ENCODE peak calls at places on chromosomes 1 and 21, in five cellular contexts. X is H9, V is B cell, H is glutamatergic neuron, C is heart right ventricle. S is an unnamed sample.

GRCh38 chr1:175725684-175726083 is 17.7 kb downstream of the TNR start:
- DNase-seq in H (no peak), X (peak), C (no peak), V (peak), S (peak)

GRCh38 chr1:110879758-110880606 is 7.0 kb downstream of the CD53 start:
- DNase-seq in V (peak), C (no peak), X (no peak), H (no peak), S (peak)

GRCh38 chr1:224357626-224358124 is 996 bp downstream of the CNIH4 start:
- DNase-seq in H (no peak), X (no peak), V (no peak), C (no peak), S (no peak)

GRCh38 chr21:29624776-29625175 is 315.0 kb downstream of the GRIK1 start:
- DNase-seq in V (no peak), X (no peak), H (no peak), C (no peak), S (no peak)

GRCh38 chr1:226624526-226624925 is 76.0 kb downstream of the STUM start:
- DNase-seq in X (no peak), V (no peak), C (no peak), H (no peak), S (no peak)

GRCh38 chr1:204581759-204582158 is 65.6 kb downstream of the MDM4 start:
- DNase-seq in V (no peak), H (no peak), C (no peak), X (no peak), S (no peak)

GRCh38 chr1:98700228-98700627 is 38.7 kb downstream of the SNX7 start:
- DNase-seq in X (no peak), H (no peak), C (no peak), V (no peak), S (no peak)

GRCh38 chr1:158008630-158009029 is 15.2 kb downstream of the KIRREL1 start:
- DNase-seq in C (no peak), X (no peak), V (no peak), H (no peak), S (no peak)

GRCh38 chr1:208079161-208079560 is 165.0 kb downstream of the PLXNA2 start:
- DNase-seq in X (no peak), V (no peak), C (no peak), H (no peak), S (no peak)

GRCh38 chr1:114353233-114353632 is 157.8 kb downstream of the TRIM33 start:
- DNase-seq in C (peak), H (peak), V (no peak), X (no peak), S (no peak)

GRCh38 chr1:199178646-199179045 is 539.8 kb downstream of the PTPRC start:
- DNase-seq in C (no peak), V (no peak), H (no peak), X (no peak), S (no peak)

DNA sequence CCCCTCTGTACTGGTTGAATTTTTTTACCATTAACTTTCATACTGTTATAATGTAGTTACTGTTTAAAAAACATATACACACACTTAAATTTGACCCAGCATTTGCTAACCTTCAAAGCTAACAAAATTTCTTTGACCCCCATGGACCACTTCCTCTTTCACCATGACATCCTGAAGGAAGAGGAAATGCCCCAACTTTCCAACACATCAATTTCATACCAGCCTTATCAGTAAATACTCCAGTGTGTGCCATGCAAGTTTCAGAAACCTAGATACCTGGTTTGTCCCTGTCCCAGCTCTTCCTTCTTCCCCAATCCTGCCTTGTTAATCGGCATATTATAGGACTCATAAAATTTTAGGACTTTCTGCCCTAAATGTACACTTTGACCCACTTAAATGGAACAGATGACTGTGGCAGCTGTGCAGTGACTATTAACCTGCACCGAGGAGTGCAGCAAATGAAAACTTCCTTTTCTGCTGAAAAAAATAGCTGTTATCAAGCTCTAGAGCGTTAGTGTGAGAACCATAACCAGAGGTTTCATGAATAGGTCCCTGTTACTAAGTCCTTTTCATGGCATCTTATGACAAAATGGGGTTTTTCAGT is 54.1 kb downstream of the DTL start:
- DNase-seq in X (no peak), H (no peak), C (no peak), V (no peak), S (no peak)
- TF ChIP-seq CTCF in X (no peak), H (no peak), C (no peak), V (no peak), S (no peak)

GRCh38 chr1:101136739-101137138 is 100.1 kb upstream of the S1PR1 start:
- DNase-seq in H (no peak), X (no peak), C (no peak), V (peak), S (peak)
- TF ChIP-seq CTCF in H (no peak), X (peak), C (no peak), V (no peak), S (peak)

DNA sequence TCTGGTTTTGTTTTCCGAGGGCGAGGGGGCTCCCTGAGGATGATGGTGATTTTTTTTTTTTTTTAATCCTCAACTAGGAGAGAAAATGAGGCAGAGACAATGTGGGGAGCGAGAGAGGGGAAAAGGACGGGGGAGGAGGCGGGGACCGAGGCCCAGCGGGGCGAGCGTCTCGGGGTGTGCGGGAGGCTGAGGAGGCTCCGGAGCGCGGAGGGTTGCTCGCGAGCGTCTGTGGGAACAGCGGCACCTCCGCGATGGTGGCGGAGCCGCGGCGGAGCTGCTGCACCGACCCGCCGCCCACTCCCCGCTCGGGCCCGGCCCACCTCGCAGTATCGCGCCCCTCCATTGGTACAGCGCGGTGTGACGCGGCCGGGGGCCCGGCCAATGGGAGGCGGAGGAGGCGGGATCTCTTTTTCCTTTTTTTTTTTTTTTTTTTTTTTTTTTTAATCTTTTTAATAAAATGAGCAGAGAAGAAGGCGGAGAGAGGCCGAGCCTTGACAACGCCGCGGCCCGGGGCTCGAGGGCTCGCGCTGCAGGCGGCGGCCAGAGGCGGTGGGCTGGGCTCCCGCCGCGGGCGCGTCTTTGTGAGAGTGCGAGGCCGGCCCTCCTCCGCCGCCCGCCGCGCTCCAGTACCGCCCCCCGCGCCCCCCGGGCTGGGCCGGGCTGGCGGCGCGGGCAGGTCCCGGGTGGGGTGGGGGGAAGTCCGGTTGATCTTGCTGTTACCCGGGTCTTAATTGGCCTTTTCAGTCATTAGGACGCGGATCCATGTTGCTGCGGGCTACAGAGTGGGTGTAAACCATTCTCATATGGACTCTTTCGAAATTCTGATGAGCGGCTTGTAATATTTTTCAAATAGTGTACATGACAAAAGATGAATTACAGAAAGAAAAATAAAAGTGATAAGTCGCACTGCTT is at the start of gene RERE:
- DNase-seq in C (peak), V (peak), X (peak), H (peak), S (peak)
- TF ChIP-seq CTCF in C (no peak), V (no peak), X (no peak), H (no peak), S (no peak)

DNA sequence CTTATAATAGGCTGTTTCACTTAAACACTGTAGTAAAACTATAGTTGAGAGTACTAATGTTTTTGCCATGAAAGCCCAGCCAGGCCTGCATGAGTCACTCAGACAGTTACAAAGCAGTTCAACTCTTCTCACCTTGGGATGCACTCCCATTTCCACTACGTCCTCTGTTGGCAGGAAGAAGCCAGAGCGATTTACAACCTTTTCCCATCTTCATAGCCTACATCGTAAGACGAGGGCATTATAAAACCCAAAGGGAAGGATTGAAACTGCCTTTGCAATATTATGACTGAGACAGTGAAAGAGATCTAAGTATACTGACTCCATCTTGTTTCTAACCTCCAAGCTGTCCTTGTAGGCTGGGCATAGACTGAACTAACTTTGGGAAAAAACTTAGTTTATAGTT is 71.8 kb upstream of the CSF1 start:
- DNase-seq in H (no peak), C (no peak), V (no peak), X (no peak), S (no peak)
- TF ChIP-seq CTCF in H (no peak), C (no peak), V (no peak), X (no peak), S (no peak)

DNA sequence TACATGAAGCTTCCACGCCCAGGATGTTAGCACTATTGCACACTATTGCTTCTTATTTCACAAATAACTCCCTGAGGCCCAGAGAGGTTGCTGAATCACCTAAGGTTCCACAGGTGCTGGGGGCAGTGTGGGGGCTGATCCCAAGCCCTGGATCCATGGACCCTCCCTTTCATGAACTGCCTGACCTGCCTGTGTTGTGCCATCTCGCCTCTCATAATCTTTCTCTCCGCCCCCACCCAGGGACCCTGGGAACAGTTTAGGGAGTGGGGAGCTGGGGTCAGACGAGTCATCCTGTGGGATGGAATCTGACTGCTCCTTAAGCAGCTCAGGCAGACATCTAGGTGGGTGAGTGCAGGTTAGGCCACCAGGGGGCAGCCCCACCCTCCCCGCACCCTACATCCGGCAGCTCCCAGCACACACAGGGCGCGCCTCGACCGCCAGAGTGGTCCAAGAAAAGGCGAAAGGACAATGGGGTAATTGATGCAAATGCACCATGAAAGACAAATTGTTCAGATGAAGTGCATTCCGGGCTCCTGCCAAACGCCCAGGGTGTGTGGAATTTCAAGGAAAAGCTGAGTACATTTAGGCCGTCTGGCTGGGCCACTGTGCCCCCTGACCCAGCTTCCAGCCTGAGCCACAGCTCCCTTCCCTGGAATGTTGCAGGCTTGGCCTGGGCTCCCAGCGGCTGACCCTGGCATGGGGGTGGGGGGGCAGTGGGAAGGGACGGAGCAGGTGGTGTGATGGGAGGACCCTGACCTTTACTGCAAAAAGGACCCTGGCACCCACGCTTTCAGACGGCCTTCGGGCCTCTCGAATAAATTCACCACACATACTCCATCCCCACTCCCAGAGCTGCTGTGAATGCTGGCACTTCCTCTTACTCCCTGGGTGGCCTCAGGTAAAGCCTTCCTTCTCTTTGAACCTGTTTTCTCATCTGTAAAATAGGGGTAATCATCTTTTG is 20.8 kb downstream of the PHLDA3 start:
- DNase-seq in H (peak), V (peak), X (peak), C (peak), S (peak)
- TF ChIP-seq CTCF in H (peak), V (peak), X (peak), C (peak), S (peak)

DNA sequence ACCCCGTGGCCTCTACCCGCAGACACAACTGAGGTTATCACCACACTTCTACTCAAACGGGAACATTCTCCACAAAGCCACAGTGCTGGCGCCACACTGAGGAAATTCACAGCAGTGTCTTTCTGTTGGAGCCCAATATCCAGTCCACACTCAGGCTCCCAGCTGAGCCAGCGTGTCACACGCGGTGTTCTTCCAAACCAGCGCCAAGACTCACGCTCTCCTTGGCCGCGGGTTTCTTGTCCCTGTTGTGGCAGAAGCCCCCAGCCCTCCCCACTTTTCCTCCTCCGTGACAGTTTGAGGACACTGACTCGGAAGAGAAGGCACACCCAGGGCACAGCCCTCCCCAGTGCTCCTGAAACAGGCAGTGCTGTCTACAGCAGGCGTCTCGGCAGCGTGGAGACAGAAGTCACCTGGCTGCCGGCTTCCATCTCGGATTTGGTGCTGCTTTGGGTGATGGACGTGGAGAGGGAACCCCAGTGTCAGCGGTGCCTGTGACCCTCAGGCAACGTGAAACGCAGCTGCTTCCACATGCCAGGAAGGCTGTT is 35.4 kb upstream of the AGPAT3 start:
- DNase-seq in H (no peak), C (no peak), X (no peak), V (no peak), S (no peak)
- TF ChIP-seq CTCF in H (no peak), C (no peak), X (peak), V (no peak), S (no peak)

DNA sequence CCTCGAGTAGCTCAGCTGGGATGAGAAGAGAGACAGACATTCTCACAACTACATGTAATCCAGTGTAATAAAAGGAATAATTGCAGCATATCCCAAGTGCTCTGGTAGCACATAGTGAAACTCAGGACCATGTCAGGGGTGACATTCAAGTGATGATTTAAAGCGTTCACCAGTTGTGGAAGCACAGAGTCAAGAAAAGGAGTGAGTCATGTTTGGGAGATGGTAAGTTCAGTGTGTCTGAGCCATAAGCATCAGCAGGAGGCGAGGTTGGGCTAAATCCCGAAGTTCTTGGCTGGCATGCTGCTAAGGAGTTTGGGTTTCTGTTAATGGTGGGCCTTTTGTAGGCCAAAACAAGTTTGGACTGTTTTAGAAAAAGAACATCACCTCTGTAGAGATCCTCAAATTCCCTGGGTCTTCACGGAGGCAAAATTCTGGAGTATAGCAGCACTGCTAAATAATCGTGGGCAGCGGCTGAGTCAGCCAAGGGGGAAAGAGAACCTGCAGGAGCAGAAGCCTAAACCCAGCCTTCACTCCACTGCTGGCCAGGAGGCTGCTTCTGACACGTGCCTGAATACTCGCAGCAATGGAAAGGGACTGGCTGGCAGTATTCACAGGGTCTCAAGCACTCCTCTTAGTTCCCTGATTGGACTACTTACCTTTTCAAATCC is 7.2 kb upstream of the NHLH1 start:
- DNase-seq in X (no peak), H (no peak), C (no peak), V (no peak), S (no peak)
- TF ChIP-seq CTCF in X (no peak), H (no peak), C (no peak), V (no peak), S (no peak)

S was measured in GM10248.